ENCODE peak calls at places on chromosome 4, in four cellular contexts. J, R, Y and M are unnamed samples.

GRCh38 chr4:172898715-172899114 is 269.9 kb upstream of the GALNT7 start:
- DNase-seq in R (no peak), J (no peak), Y (no peak), M (no peak)

GRCh38 chr4:32140636-32141035 is 1420.5 kb downstream of the PCDH7 start:
- DNase-seq in R (no peak), J (peak; percentile 82), Y (no peak), M (no peak)

GRCh38 chr4:22190855-22191254 is 242.3 kb upstream of the KCNIP4 start:
- DNase-seq in Y (no peak), R (no peak), J (peak; percentile 90), M (no peak)

GRCh38 chr4:77636902-77637301 is 31.3 kb downstream of the CXCL13 start:
- DNase-seq in J (peak; percentile 93), R (no peak), Y (no peak), M (no peak)

GRCh38 chr4:146211440-146211839 is 2.9 kb upstream of the REELD1 start:
- DNase-seq in Y (no peak), R (no peak), J (no peak), M (no peak)

GRCh38 chr4:41362647-41363383 is 106.1 kb downstream of the UCHL1 start:
- DNase-seq in Y (no peak), J (no peak), R (no peak), M (no peak)

GRCh38 chr4:165378763-165379631 is at the start of gene CPE:
- DNase-seq in Y (peak; percentile 76), R (peak; percentile 25), J (peak; percentile 71), M (peak; percentile 44)

GRCh38 chr4:165537028-165537648 is 158.3 kb downstream of the CPE start:
- DNase-seq in R (no peak), J (peak; percentile 26), Y (no peak), M (no peak)

GRCh38 chr4:110622841-110623709 is at the start of gene PITX2:
- DNase-seq in R (no peak), J (peak; percentile 53), Y (no peak), M (peak; percentile 55)

GRCh38 chr4:182880387-182881356 is 36.5 kb downstream of the DCTD start:
- DNase-seq in R (no peak), Y (peak; percentile 63), J (no peak), M (no peak)

GRCh38 chr4:173745765-173746164 is 215.7 kb upstream of the HAND2 start:
- DNase-seq in J (no peak), Y (no peak), R (no peak), M (no peak)

GRCh38 chr4:3529363-3529762 is 2.9 kb downstream of the LRPAP1 start:
- DNase-seq in Y (no peak), R (no peak), J (no peak), M (no peak)

GRCh38 chr4:183391204-183391603 is 53.2 kb upstream of the CDKN2AIP start:
- DNase-seq in R (no peak), Y (no peak), J (no peak), M (no peak)

GRCh38 chr4:138507527-138507926 is 265.4 kb upstream of the SLC7A11 start:
- DNase-seq in R (no peak), J (peak; percentile 49), Y (no peak), M (no peak)

GRCh38 chr4:10023806-10024205 is 2.5 kb upstream of the SLC2A9 start:
- DNase-seq in Y (no peak), J (peak; percentile 54), R (no peak), M (no peak)

DNA sequence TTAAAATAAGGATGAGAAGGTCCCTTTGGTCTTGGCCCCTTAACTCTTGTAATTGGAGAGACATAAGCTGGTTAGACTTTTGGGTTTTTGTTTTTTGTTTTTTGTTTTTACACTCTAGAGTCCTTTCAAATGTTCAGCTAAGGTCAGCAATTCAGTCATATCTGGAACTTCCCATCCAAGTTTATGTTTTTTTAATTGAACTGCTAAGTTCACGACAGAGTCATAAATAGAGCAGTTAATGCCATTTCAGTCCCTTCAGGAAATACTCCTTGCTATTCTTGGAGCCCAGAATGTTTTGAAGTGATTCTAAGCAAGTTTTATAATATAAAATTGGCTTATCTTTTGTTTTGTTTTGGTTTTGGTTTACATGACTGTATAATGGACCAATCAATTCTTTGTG is 329.4 kb upstream of the PABPC4L start:
- DNase-seq in J (no peak), R (no peak), Y (no peak), M (no peak)
- TF ChIP-seq CTCF in J (no peak), R (no peak), Y (no peak), M (no peak)

GRCh38 chr4:102387552-102388150 is 42.4 kb upstream of the SLC39A8 start:
- DNase-seq in R (no peak), Y (no peak), J (no peak), M (no peak)
- TF ChIP-seq CTCF in R (no peak), Y (no peak), J (no peak), M (no peak)

GRCh38 chr4:185255868-185256267 is 46.5 kb downstream of the SNX25 start:
- DNase-seq in Y (no peak), R (no peak), J (no peak), M (no peak)
- TF ChIP-seq CTCF in Y (no peak), R (no peak), J (no peak), M (no peak)

DNA sequence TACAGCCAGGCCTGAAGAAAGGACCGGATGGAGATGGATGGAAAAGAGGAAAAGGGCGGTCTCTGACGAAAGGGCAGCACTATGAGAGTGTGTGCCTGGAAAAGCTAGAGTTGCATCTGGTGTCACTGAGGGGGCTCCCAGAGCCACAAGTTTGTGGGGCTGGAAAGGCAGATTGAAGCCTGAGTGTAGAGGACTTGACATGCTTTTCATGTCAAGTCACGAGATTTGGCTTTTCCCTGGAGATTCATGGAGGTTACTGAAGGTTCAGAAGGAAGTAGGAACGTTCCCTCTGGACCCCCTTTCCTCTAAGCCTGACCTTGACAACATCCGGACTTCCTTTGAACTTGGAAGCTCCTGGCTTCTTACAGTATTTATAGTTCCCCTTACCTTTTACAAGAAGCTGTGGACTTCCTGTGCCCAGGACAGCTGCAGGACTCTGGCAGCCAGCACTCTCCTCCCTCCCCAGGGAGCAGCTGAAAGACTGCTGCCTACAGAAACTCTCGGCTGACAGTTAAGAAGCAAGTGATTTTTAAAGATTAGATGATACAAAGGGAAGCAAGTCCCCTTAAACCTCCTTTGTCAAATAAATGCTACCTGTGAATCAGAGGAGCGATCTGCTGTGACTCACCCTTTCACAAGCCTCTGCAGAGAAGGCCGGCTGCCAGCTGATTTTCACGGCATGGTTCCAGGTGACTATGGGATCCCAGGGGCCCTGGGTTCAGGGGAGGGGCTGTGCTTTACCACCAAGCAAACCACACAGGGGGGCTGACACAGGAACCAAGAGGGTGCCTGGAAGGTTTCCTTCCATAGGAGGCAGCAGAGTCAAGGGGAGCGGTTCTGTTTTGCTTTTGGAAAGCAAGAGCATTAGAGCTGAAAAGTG is 72.9 kb upstream of the STIM2 start:
- DNase-seq in Y (peak; percentile 65), R (no peak), J (peak; percentile 53), M (no peak)
- TF ChIP-seq CTCF in Y (no peak), R (peak; percentile 28), J (peak; percentile 52), M (no peak)

GRCh38 chr4:72701987-72702819 is 133.2 kb upstream of the ADAMTS3 start:
- DNase-seq in Y (no peak), J (peak; percentile 77), R (no peak), M (no peak)
- TF ChIP-seq CTCF in Y (peak; percentile 62), J (peak; percentile 57), R (peak; percentile 31), M (no peak)

DNA sequence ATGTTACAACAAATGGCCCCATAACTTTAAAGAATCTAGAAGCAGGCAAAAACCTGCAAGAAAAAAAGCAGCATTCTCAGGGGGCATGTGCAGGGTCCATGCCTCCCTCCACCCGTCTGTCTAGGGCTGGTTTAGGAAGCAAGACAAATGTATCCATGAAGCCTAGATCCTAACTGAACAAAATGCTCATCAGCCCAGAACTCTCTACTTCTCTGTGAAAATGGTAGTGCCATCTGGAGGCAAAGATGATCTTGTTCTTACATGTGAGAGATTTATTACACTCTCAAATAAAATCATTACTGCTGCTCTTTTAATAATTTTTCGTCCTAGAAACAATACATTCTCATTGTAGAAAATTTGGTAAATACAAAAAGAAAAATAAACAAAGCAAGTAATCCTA is 26.7 kb downstream of the NR3C2 start:
- DNase-seq in Y (no peak), J (no peak), R (no peak), M (no peak)
- TF ChIP-seq CTCF in Y (no peak), J (peak; percentile 27), R (no peak), M (no peak)

GRCh38 chr4:84971319-84971932 is 4.9 kb upstream of the WDFY3 start:
- DNase-seq in J (no peak), Y (no peak), R (no peak), M (no peak)
- TF ChIP-seq CTCF in J (no peak), Y (peak; percentile 54), R (no peak), M (no peak)

GRCh38 chr4:5784960-5785611 is 74.1 kb downstream of the EVC start:
- DNase-seq in J (no peak), R (no peak), Y (no peak), M (no peak)
- TF ChIP-seq CTCF in J (peak; percentile 38), R (no peak), Y (no peak), M (no peak)